ENCODE peak calls at places on chromosomes 4 and X, in eight cellular contexts. C, O, J, P, F, K, L and W are unnamed samples.

GRCh38 chr4:74206088-74206826 is 48.3 kb downstream of the MTHFD2L start:
- DNase-seq in C (no peak), O (no peak), J (no peak), P (no peak), F (no peak), K (no peak), L (no peak), W (no peak)

GRCh38 chrX:132638313-132638712 is 149.5 kb upstream of the MBNL3 start:
- DNase-seq in C (no peak), O (no peak), J (no peak), P (no peak), F (no peak), K (no peak), L (no peak), W (no peak)

GRCh38 chr4:159206427-159206871 is 103.6 kb downstream of the RAPGEF2 start:
- DNase-seq in C (no peak), O (no peak), J (no peak), P (no peak), F (no peak), K (no peak), L (no peak), W (no peak)

GRCh38 chrX:108993909-108994308 is 257.5 kb upstream of the IRS4 start:
- DNase-seq in C (no peak), O (no peak), J (no peak), P (no peak), F (no peak), K (no peak), L (no peak), W (no peak)

GRCh38 chrX:97563531-97564133 is 679.9 kb downstream of the RPA4 start:
- DNase-seq in C (peak), O (peak), J (peak), P (no peak), F (peak), K (peak), L (no peak), W (no peak)

GRCh38 chrX:13647709-13648212 is 5.2 kb upstream of the TCEANC start:
- DNase-seq in C (no peak), O (peak), J (no peak), P (no peak), F (peak), K (peak), L (peak), W (no peak)

GRCh38 chr4:110480031-110480549 is 4.1 kb downstream of the ENPEP start:
- DNase-seq in C (peak), O (peak), J (no peak), P (no peak), F (no peak), K (no peak), L (peak), W (no peak)

GRCh38 chrX:38061335-38061734 is 55.0 kb downstream of the SYTL5 start:
- DNase-seq in C (no peak), O (no peak), J (no peak), P (no peak), F (no peak), K (no peak), L (peak), W (no peak)

GRCh38 chr4:2337896-2338295 is 76.0 kb upstream of the MXD4 start:
- DNase-seq in C (no peak), O (no peak), J (no peak), P (peak), F (no peak), K (peak), L (no peak), W (peak)

GRCh38 chrX:118495958-118496762 is 545 bp downstream of the DOCK11 start:
- DNase-seq in C (no peak), O (peak), J (peak), P (peak), F (peak), K (peak), L (peak), W (peak)

GRCh38 chr4:152970102-152970820 is 34.1 kb downstream of the FHDC1 start:
- DNase-seq in C (no peak), O (no peak), J (no peak), P (no peak), F (no peak), K (no peak), L (peak), W (no peak)

GRCh38 chr4:48944659-48945290 is 38.2 kb upstream of the OCIAD2 start:
- DNase-seq in C (no peak), O (no peak), J (no peak), P (no peak), F (no peak), K (no peak), L (peak), W (no peak)

GRCh38 chr4:1072830-1073446 is 40.4 kb downstream of the RNF212 start:
- DNase-seq in C (peak), O (peak), J (peak), P (no peak), F (peak), K (no peak), L (peak), W (no peak)

GRCh38 chr4:88809561-88810219 is 112.1 kb upstream of the NAP1L5 start:
- DNase-seq in C (no peak), O (no peak), J (no peak), P (no peak), F (no peak), K (no peak), L (no peak), W (no peak)

GRCh38 chrX:46642145-46642544 is 68.6 kb downstream of the CHST7 start:
- DNase-seq in C (no peak), O (no peak), J (no peak), P (no peak), F (no peak), K (no peak), L (peak), W (no peak)

GRCh38 chr4:147927377-147928137 is 195.7 kb downstream of the ARHGAP10 start:
- DNase-seq in C (no peak), O (no peak), J (no peak), P (no peak), F (no peak), K (peak), L (peak), W (no peak)

GRCh38 chr4:152398060-152398459 is 137.8 kb downstream of the FBXW7 start:
- DNase-seq in C (no peak), O (no peak), J (no peak), P (no peak), F (no peak), K (no peak), L (peak), W (no peak)

GRCh38 chr4:81215219-81215892 is at the start of gene PRKG2:
- DNase-seq in C (no peak), O (no peak), J (no peak), P (no peak), F (no peak), K (no peak), L (no peak), W (no peak)

GRCh38 chrX:99750721-99751120 is 659.4 kb downstream of the PCDH19 start:
- DNase-seq in C (no peak), O (no peak), J (no peak), P (no peak), F (no peak), K (no peak), L (no peak), W (no peak)

GRCh38 chr4:53905281-53905934 is 159.0 kb downstream of the CHIC2 start:
- DNase-seq in C (no peak), O (no peak), J (no peak), P (no peak), F (no peak), K (no peak), L (no peak), W (no peak)

GRCh38 chr4:53906786-53907185 is 157.6 kb downstream of the CHIC2 start:
- DNase-seq in C (no peak), O (no peak), J (no peak), P (no peak), F (no peak), K (no peak), L (no peak), W (no peak)

GRCh38 chr4:53907772-53908171 is 156.6 kb downstream of the CHIC2 start:
- DNase-seq in C (no peak), O (no peak), J (no peak), P (no peak), F (no peak), K (no peak), L (no peak), W (no peak)

GRCh38 chr4:53905935-53906377 is 158.4 kb downstream of the CHIC2 start:
- DNase-seq in C (no peak), O (peak), J (no peak), P (no peak), F (peak), K (no peak), L (peak), W (no peak)

DNA sequence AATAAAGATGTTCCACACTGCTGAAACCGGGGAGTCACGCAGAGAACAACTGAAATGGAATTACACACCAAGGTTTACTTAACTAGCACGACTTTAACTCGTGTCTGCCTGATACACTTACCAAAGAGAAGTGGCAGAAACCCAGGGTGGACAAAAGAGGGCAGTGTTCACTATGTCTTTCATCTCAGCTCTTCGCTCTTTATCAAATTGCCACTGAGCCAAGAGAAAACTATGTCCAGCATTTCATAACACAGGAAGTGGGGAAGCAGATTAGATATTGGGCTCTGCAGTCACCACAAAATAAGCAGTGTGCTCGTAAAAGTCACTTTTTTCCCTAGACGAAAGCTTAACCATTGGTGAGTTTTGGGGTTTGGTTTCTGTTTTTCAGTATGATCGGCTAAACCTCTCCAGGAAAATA is 155.7 kb downstream of the CHIC2 start:
- DNase-seq in C (peak), O (peak), J (peak), P (no peak), F (no peak), K (peak), L (peak), W (no peak)
- TF ChIP-seq CTCF in C (peak), O (peak), J (peak), P (peak), F (peak), K (peak), L (peak), W (peak)

GRCh38 chr4:99219479-99219878 is 433 bp upstream of the ADH6 start:
- DNase-seq in C (no peak), O (no peak), J (no peak), P (no peak), F (no peak), K (no peak), L (no peak), W (no peak)

GRCh38 chr4:99221980-99222379 is 2.9 kb upstream of the ADH6 start:
- DNase-seq in C (peak), O (no peak), J (no peak), P (no peak), F (no peak), K (no peak), L (peak), W (no peak)

DNA sequence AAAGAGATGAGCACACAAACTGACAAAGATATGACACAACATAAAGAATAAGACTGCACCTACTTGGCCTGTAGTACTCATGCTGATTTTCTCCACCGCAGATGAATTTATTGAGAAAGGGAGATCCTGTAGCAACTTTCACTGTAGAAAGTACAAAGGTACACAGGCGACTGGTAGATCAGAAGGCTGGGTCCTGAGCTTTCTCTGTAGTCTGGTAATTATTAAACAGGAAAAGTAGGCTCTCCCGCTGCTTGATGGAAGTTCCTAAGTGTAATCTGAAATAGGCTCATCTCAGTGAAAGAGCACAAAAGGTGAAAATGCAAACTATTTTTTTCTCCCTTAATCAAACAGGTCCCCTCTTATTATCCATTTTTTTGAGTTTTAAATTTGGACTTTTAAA is at the start of gene ADH6:
- DNase-seq in C (no peak), O (no peak), J (no peak), P (no peak), F (no peak), K (no peak), L (no peak), W (no peak)
- TF ChIP-seq CTCF in C (no peak), O (no peak), J (no peak), P (no peak), F (no peak), K (no peak), L (no peak), W (no peak)

GRCh38 chrX:128518508-128518907 is 466.3 kb upstream of the ACTRT1 start:
- DNase-seq in C (no peak), O (no peak), J (no peak), P (no peak), F (no peak), K (no peak), L (peak), W (no peak)
- TF ChIP-seq CTCF in C (no peak), O (no peak), J (no peak), P (peak), F (peak), K (no peak), L (peak), W (peak)

GRCh38 chr4:139557506-139558110 is 1.6 kb upstream of the SETD7 start:
- DNase-seq in C (no peak), O (no peak), J (no peak), P (no peak), F (no peak), K (no peak), L (no peak), W (no peak)

GRCh38 chr4:139555705-139556070 is 331 bp downstream of the SETD7 start:
- DNase-seq in C (no peak), O (peak), J (peak), P (peak), F (peak), K (peak), L (peak), W (no peak)

GRCh38 chr4:139558235-139559094 is 2.4 kb upstream of the SETD7 start:
- DNase-seq in C (no peak), O (no peak), J (no peak), P (no peak), F (no peak), K (peak), L (no peak), W (no peak)

GRCh38 chr4:139556071-139556734 is at the start of gene SETD7:
- DNase-seq in C (no peak), O (peak), J (peak), P (no peak), F (peak), K (peak), L (peak), W (peak)

GRCh38 chr4:139556735-139557505 is 901 bp upstream of the SETD7 start:
- DNase-seq in C (no peak), O (peak), J (peak), P (peak), F (peak), K (peak), L (peak), W (peak)
- TF ChIP-seq CTCF in C (no peak), O (peak), J (peak), P (no peak), F (peak), K (no peak), L (no peak), W (peak)

DNA sequence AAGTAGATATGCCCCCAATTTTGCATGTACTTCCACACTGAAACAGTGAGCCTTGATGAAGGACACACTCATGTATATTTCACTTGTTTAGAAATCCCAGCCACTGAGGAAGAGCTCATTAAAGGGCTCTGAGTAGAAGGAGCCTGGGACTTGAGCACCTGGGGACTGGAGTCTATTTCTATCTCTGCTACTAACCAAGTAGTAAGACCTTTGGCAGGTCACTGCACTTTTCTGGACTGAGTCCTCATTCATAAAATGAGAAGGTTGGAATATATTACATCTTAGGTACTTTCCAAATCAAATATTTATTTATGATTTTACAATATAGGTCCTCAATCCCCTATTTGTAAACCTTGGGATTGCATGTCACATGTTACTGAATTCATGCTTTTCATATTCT is 78.2 kb upstream of the C4orf54 start:
- DNase-seq in C (no peak), O (no peak), J (no peak), P (no peak), F (no peak), K (no peak), L (no peak), W (no peak)
- TF ChIP-seq CTCF in C (no peak), O (no peak), J (no peak), P (no peak), F (no peak), K (no peak), L (no peak), W (no peak)

DNA sequence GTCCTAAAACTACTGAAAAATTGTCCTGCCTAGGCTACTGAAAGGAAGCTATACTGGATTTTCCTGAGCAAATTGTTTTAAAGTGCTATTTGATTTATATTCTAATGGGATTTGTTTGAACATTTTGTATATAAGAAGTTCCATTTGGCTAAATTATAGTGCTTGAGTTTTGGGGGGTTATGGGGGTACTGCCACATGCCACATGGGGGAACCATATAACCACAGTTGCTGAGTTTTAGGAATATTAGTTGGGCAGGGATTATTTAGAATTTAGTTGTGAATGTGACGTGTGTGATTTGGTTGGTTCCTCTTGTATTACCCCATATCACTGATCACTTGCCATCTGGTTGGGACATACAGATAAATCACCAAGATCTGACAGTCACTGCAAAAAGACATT is 224.5 kb upstream of the TAPT1 start:
- DNase-seq in C (no peak), O (no peak), J (no peak), P (no peak), F (no peak), K (no peak), L (no peak), W (no peak)
- TF ChIP-seq CTCF in C (peak), O (no peak), J (no peak), P (no peak), F (no peak), K (no peak), L (peak), W (peak)

GRCh38 chr4:55008166-55009056 is 117.0 kb downstream of the KDR start:
- DNase-seq in C (no peak), O (peak), J (no peak), P (no peak), F (peak), K (no peak), L (peak), W (no peak)
- TF ChIP-seq CTCF in C (peak), O (no peak), J (no peak), P (no peak), F (no peak), K (no peak), L (peak), W (peak)

DNA sequence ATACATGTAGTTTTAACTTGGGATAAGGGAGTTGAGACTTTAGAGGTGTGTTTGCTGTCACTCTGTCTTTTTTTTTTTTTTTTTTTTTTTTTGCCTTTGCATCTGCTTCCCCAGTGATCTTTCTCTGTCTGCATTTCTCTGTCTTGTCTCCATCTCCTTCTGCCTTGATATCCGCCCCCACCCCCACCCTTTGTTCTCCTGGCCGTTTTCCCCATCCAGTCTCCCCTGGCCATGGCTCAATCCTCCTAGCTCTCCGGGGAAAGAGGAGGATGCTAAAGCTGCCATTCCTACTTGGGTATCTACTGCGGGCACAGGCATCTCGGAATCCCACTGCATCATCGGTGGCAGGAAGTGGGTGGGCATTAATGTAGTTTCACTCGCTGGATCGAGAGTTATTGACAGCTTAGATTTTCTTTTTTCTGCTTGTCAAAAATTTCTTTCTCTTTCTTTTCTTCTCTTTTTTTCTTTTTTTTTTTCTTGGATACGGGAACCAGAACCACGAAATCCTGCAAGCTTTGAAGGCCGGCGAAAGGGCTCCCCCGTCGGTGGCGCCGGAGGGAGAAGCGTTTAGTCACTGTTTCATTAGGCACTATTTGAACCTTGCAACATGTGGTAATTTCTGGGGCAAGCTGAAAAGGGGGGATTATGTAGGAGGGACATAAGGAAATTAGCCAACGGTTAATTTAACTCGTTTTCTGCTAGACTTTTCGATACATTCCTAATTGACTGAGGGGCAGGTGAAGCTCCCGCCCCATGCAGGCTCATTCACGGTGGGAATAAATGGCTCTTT is 8.2 kb downstream of the GSX2 start:
- DNase-seq in C (no peak), O (no peak), J (no peak), P (no peak), F (no peak), K (no peak), L (no peak), W (no peak)
- TF ChIP-seq CTCF in C (no peak), O (no peak), J (no peak), P (no peak), F (no peak), K (no peak), L (no peak), W (peak)

DNA sequence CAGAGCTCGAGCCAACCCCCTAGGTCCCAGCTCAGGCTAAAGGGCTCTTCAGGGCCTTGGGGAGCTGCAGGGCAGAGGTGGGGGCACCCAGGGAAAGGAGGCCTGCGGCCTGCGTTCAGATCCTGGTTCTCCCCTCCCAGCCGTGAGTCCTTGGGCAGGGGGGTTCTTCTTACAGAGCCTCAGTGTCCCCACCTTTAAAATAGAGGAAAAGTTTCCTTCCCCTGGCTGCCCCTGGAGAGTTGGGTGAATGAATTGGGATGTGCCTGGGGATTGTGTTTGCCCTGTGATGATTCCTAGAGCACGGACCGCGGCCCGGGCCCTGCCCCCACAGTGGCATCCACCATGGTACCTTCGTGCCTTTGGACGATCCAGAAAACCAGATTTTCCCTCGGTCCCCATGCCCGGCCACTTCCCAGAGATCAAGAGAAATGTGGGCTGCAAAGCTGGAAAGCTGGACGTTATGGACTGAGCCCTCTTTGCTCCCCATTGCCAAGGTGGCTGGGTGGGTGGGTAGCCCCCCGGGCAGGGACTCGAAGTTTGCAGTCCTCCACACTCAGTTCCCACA is 11.4 kb downstream of the HTRA3 start:
- DNase-seq in C (no peak), O (no peak), J (no peak), P (no peak), F (no peak), K (peak), L (no peak), W (peak)
- TF ChIP-seq CTCF in C (no peak), O (no peak), J (no peak), P (no peak), F (no peak), K (no peak), L (no peak), W (no peak)